ENCODE peak calls at places on chromosome 10, in eight cellular contexts. One of them, this sample, is unnamed.

GRCh38 chr10:91150631-91151030 is 69.8 kb upstream of the PCGF5 start:
- DNase-seq in psoas muscle: no peak
- DNase-seq in Panc1: no peak
- DNase-seq in GM23338: no peak
- DNase-seq in epithelial cell of esophagus: no peak
- DNase-seq in choroid plexus epithelial cell: no peak
- DNase-seq in AG04450: no peak
- DNase-seq in retinal pigment epithelial cell: no peak
- DNase-seq in this sample: no peak

GRCh38 chr10:89869180-89869579 is 167.8 kb downstream of the KIF20B start:
- DNase-seq in GM23338: no peak
- DNase-seq in retinal pigment epithelial cell: peak; percentile 97
- DNase-seq in AG04450: no peak
- DNase-seq in psoas muscle: no peak
- DNase-seq in Panc1: no peak
- DNase-seq in choroid plexus epithelial cell: peak; percentile 42
- DNase-seq in epithelial cell of esophagus: no peak
- DNase-seq in this sample: no peak

GRCh38 chr10:190216-190615 is 55.0 kb downstream of the ZMYND11 start:
- DNase-seq in epithelial cell of esophagus: no peak
- DNase-seq in Panc1: no peak
- DNase-seq in psoas muscle: no peak
- DNase-seq in GM23338: no peak
- DNase-seq in retinal pigment epithelial cell: no peak
- DNase-seq in choroid plexus epithelial cell: no peak
- DNase-seq in AG04450: no peak
- DNase-seq in this sample: no peak

GRCh38 chr10:93481931-93482834 is at the start of gene MYOF:
- DNase-seq in GM23338: peak; percentile 86
- DNase-seq in Panc1: peak; percentile 92
- DNase-seq in retinal pigment epithelial cell: no peak
- DNase-seq in AG04450: peak; percentile 78
- DNase-seq in psoas muscle: peak; percentile 46
- DNase-seq in epithelial cell of esophagus: peak; percentile 91
- DNase-seq in choroid plexus epithelial cell: peak; percentile 95
- DNase-seq in this sample: peak; percentile 88

GRCh38 chr10:50624866-50625491 is 1.2 kb upstream of the SGMS1 start:
- DNase-seq in AG04450: no peak
- DNase-seq in Panc1: no peak
- DNase-seq in choroid plexus epithelial cell: peak; percentile 74
- DNase-seq in psoas muscle: no peak
- DNase-seq in GM23338: peak; percentile 84
- DNase-seq in epithelial cell of esophagus: peak; percentile 65
- DNase-seq in retinal pigment epithelial cell: no peak
- DNase-seq in this sample: peak; percentile 51

GRCh38 chr10:28587970-28588290 is 55.0 kb downstream of the WAC start:
- DNase-seq in choroid plexus epithelial cell: peak; percentile 61
- DNase-seq in AG04450: peak; percentile 24
- DNase-seq in psoas muscle: no peak
- DNase-seq in retinal pigment epithelial cell: peak; percentile 32
- DNase-seq in epithelial cell of esophagus: peak; percentile 21
- DNase-seq in GM23338: no peak
- DNase-seq in Panc1: no peak
- DNase-seq in this sample: peak; percentile 33

GRCh38 chr10:75399461-75400162 is 2.0 kb downstream of the ZNF503 start:
- DNase-seq in GM23338: peak; percentile 82
- DNase-seq in retinal pigment epithelial cell: no peak
- DNase-seq in epithelial cell of esophagus: peak; percentile 83
- DNase-seq in psoas muscle: peak; percentile 87
- DNase-seq in Panc1: no peak
- DNase-seq in AG04450: no peak
- DNase-seq in choroid plexus epithelial cell: peak; percentile 81
- DNase-seq in this sample: no peak

GRCh38 chr10:36802523-36803153 is 322.8 kb upstream of the ANKRD30A start:
- DNase-seq in psoas muscle: no peak
- DNase-seq in epithelial cell of esophagus: no peak
- DNase-seq in GM23338: no peak
- DNase-seq in choroid plexus epithelial cell: peak; percentile 72
- DNase-seq in AG04450: no peak
- DNase-seq in retinal pigment epithelial cell: no peak
- DNase-seq in Panc1: no peak
- DNase-seq in this sample: no peak

GRCh38 chr10:87608756-87609155 is 50.9 kb upstream of the PAPSS2 start:
- DNase-seq in retinal pigment epithelial cell: no peak
- DNase-seq in AG04450: no peak
- DNase-seq in GM23338: peak; percentile 25
- DNase-seq in choroid plexus epithelial cell: peak; percentile 43
- DNase-seq in Panc1: no peak
- DNase-seq in epithelial cell of esophagus: peak; percentile 80
- DNase-seq in psoas muscle: no peak
- DNase-seq in this sample: peak; percentile 61

GRCh38 chr10:72026251-72026650 is 62.1 kb downstream of the CHST3 start:
- DNase-seq in choroid plexus epithelial cell: no peak
- DNase-seq in Panc1: no peak
- DNase-seq in epithelial cell of esophagus: no peak
- DNase-seq in GM23338: no peak
- DNase-seq in retinal pigment epithelial cell: no peak
- DNase-seq in AG04450: no peak
- DNase-seq in psoas muscle: no peak
- DNase-seq in this sample: no peak

GRCh38 chr10:44245601-44245938 is 139.3 kb downstream of the CXCL12 start:
- DNase-seq in epithelial cell of esophagus: no peak
- DNase-seq in Panc1: no peak
- DNase-seq in GM23338: no peak
- DNase-seq in choroid plexus epithelial cell: peak; percentile 53
- DNase-seq in AG04450: peak; percentile 34
- DNase-seq in psoas muscle: no peak
- DNase-seq in retinal pigment epithelial cell: peak; percentile 7
- DNase-seq in this sample: no peak

GRCh38 chr10:128210215-128211063 is 84.2 kb upstream of the MKI67 start:
- DNase-seq in retinal pigment epithelial cell: no peak
- DNase-seq in AG04450: no peak
- DNase-seq in GM23338: peak; percentile 64
- DNase-seq in psoas muscle: peak; percentile 66
- DNase-seq in Panc1: no peak
- DNase-seq in choroid plexus epithelial cell: peak; percentile 49
- DNase-seq in epithelial cell of esophagus: peak; percentile 34
- DNase-seq in this sample: peak; percentile 7
- TF ChIP-seq CTCF in retinal pigment epithelial cell: peak; percentile 72
- TF ChIP-seq CTCF in AG04450: peak; percentile 50
- TF ChIP-seq CTCF in GM23338: peak; percentile 59
- TF ChIP-seq CTCF in psoas muscle: peak; percentile 57
- TF ChIP-seq CTCF in Panc1: peak; percentile 98
- TF ChIP-seq CTCF in choroid plexus epithelial cell: peak; percentile 64
- TF ChIP-seq CTCF in epithelial cell of esophagus: peak; percentile 51
- TF ChIP-seq CTCF in this sample: peak; percentile 76

DNA sequence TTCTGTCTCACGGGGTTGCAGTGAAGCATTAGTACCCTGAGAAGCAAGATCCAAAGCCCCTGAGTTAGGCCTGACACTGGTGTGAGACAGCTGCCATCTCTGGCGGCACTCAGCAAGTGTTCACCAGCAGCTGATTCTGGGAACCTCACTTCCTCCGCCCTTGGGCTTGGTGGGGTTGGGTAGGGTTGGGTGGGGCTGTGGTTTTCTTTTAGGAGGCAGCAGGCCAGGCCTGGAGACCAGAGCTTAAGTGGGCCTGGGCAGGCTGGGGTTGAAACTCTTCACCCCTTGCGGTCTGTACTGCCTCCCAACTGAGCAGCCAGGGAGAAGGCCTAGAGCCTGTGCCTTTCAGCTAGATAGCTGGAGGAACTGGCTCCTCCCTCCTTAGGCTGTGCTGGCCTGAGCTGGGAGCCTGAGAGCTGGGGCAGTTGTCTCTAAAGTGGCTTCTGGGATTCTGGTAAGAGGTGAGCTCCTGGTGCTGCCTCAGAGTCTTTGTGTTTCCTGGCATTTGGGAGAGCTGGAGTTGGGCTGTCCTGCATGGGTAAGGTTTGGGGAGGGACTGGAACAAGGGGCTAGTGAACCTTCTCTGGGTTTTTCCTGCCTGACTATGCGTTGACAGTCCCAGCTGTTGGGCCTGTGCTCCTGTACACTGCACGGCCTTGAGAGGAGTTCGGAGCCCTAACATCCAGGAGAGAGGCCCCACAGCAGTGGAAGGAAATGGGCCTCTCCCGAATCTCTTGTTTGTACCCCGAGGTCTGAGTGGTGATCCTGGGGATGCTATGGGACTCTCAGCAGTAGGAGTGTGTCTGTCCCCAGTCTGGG is 5.1 kb downstream of the TSPAN14 start:
- DNase-seq in retinal pigment epithelial cell: no peak
- DNase-seq in epithelial cell of esophagus: peak; percentile 74
- DNase-seq in AG04450: no peak
- DNase-seq in Panc1: no peak
- DNase-seq in choroid plexus epithelial cell: peak; percentile 67
- DNase-seq in GM23338: peak; percentile 41
- DNase-seq in psoas muscle: peak; percentile 53
- DNase-seq in this sample: peak; percentile 68
- H3K4me3 ChIP-seq in retinal pigment epithelial cell: no peak overlapping the region
- H3K4me3 ChIP-seq in epithelial cell of esophagus: peak overlapping the region; percentile 45
- H3K4me3 ChIP-seq in AG04450: no peak overlapping the region
- H3K4me3 ChIP-seq in Panc1: no peak overlapping the region
- H3K4me3 ChIP-seq in choroid plexus epithelial cell: no peak overlapping the region
- H3K4me3 ChIP-seq in GM23338: no peak overlapping the region
- H3K4me3 ChIP-seq in psoas muscle: peak overlapping the region; percentile 28
- H3K4me3 ChIP-seq in this sample: peak overlapping the region; percentile 3

GRCh38 chr10:45308707-45309106 is 6.7 kb downstream of the OR13A1 start:
- DNase-seq in choroid plexus epithelial cell: peak; percentile 2
- DNase-seq in GM23338: peak; percentile 52
- DNase-seq in Panc1: no peak
- DNase-seq in psoas muscle: no peak
- DNase-seq in AG04450: no peak
- DNase-seq in epithelial cell of esophagus: no peak
- DNase-seq in retinal pigment epithelial cell: no peak
- DNase-seq in this sample: peak; percentile 10
- TF ChIP-seq CTCF in choroid plexus epithelial cell: no peak
- TF ChIP-seq CTCF in GM23338: peak; percentile 44
- TF ChIP-seq CTCF in Panc1: no peak
- TF ChIP-seq CTCF in psoas muscle: no peak
- TF ChIP-seq CTCF in AG04450: no peak
- TF ChIP-seq CTCF in epithelial cell of esophagus: no peak
- TF ChIP-seq CTCF in retinal pigment epithelial cell: no peak
- TF ChIP-seq CTCF in this sample: no peak

GRCh38 chr10:133306941-133307379 is 1.7 kb downstream of the TUBGCP2 start:
- DNase-seq in Panc1: no peak
- DNase-seq in GM23338: no peak
- DNase-seq in choroid plexus epithelial cell: no peak
- DNase-seq in epithelial cell of esophagus: no peak
- DNase-seq in retinal pigment epithelial cell: no peak
- DNase-seq in AG04450: no peak
- DNase-seq in psoas muscle: no peak
- DNase-seq in this sample: no peak
- H3K4me3 ChIP-seq in Panc1: no peak overlapping the region
- H3K4me3 ChIP-seq in GM23338: no peak overlapping the region
- H3K4me3 ChIP-seq in choroid plexus epithelial cell: no peak overlapping the region
- H3K4me3 ChIP-seq in epithelial cell of esophagus: no peak overlapping the region
- H3K4me3 ChIP-seq in retinal pigment epithelial cell: no peak overlapping the region
- H3K4me3 ChIP-seq in AG04450: peak overlapping the region; percentile 25
- H3K4me3 ChIP-seq in psoas muscle: peak overlapping the region; percentile 97
- H3K4me3 ChIP-seq in this sample: no peak overlapping the region

GRCh38 chr10:110648743-110649651 is 4.9 kb downstream of the RBM20 start:
- DNase-seq in GM23338: no peak
- DNase-seq in AG04450: no peak
- DNase-seq in epithelial cell of esophagus: peak; percentile 9
- DNase-seq in retinal pigment epithelial cell: no peak
- DNase-seq in choroid plexus epithelial cell: peak; percentile 42
- DNase-seq in Panc1: no peak
- DNase-seq in psoas muscle: no peak
- DNase-seq in this sample: peak; percentile 20
- TF ChIP-seq CTCF in GM23338: no peak
- TF ChIP-seq CTCF in AG04450: peak; percentile 8
- TF ChIP-seq CTCF in epithelial cell of esophagus: no peak
- TF ChIP-seq CTCF in retinal pigment epithelial cell: peak; percentile 14
- TF ChIP-seq CTCF in choroid plexus epithelial cell: no peak
- TF ChIP-seq CTCF in Panc1: no peak
- TF ChIP-seq CTCF in psoas muscle: peak; percentile 15
- TF ChIP-seq CTCF in this sample: no peak

GRCh38 chr10:26090762-26091161 is 125.8 kb upstream of the GAD2 start:
- DNase-seq in choroid plexus epithelial cell: no peak
- DNase-seq in retinal pigment epithelial cell: no peak
- DNase-seq in AG04450: no peak
- DNase-seq in Panc1: no peak
- DNase-seq in epithelial cell of esophagus: no peak
- DNase-seq in GM23338: peak; percentile 9
- DNase-seq in psoas muscle: no peak
- DNase-seq in this sample: no peak
- H3K4me3 ChIP-seq in choroid plexus epithelial cell: no peak overlapping the region
- H3K4me3 ChIP-seq in retinal pigment epithelial cell: no peak overlapping the region
- H3K4me3 ChIP-seq in AG04450: no peak overlapping the region
- H3K4me3 ChIP-seq in Panc1: no peak overlapping the region
- H3K4me3 ChIP-seq in epithelial cell of esophagus: no peak overlapping the region
- H3K4me3 ChIP-seq in GM23338: no peak overlapping the region
- H3K4me3 ChIP-seq in psoas muscle: no peak overlapping the region
- H3K4me3 ChIP-seq in this sample: no peak overlapping the region

GRCh38 chr10:19713800-19714525 is 102.3 kb upstream of the PLXDC2 start:
- DNase-seq in Panc1: no peak
- DNase-seq in psoas muscle: peak; percentile 23
- DNase-seq in retinal pigment epithelial cell: no peak
- DNase-seq in GM23338: peak; percentile 82
- DNase-seq in AG04450: no peak
- DNase-seq in choroid plexus epithelial cell: no peak
- DNase-seq in epithelial cell of esophagus: no peak
- DNase-seq in this sample: no peak
- TF ChIP-seq CTCF in Panc1: no peak
- TF ChIP-seq CTCF in psoas muscle: no peak
- TF ChIP-seq CTCF in retinal pigment epithelial cell: no peak
- TF ChIP-seq CTCF in GM23338: peak; percentile 75
- TF ChIP-seq CTCF in AG04450: no peak
- TF ChIP-seq CTCF in choroid plexus epithelial cell: peak; percentile 9
- TF ChIP-seq CTCF in epithelial cell of esophagus: no peak
- TF ChIP-seq CTCF in this sample: no peak